ENCODE peak calls at places on chromosomes 2 and 18, in ten cellular contexts. K is MCF 10A, U is psoas muscle, L is AG04450, V is mammary epithelial cell, T is cardiac muscle cell, Q is esophagus squamous epithelium, M is stomach, F is IMR-90, H is sigmoid colon. W is an unnamed sample.

GRCh38 chr2:173226899-173227692 is 127.6 kb upstream of the CDCA7 start:
- DNase-seq in K (no peak), U (no peak), L (no peak), V (no peak), T (peak), Q (no peak), M (no peak), F (no peak), H (no peak), W (no peak)

GRCh38 chr2:178194600-178195389 is 483 bp downstream of the OSBPL6 start:
- DNase-seq in K (peak), U (peak), L (no peak), V (peak), T (peak), Q (no peak), M (peak), F (peak), H (peak), W (peak)

GRCh38 chr18:32427084-32427933 is 43.4 kb downstream of the GAREM1 start:
- DNase-seq in K (no peak), U (no peak), L (no peak), V (no peak), T (no peak), Q (no peak), M (no peak), F (no peak), H (no peak), W (peak)

GRCh38 chr18:44111337-44111736 is 569.4 kb upstream of the SETBP1 start:
- DNase-seq in K (no peak), U (no peak), L (no peak), V (no peak), T (no peak), Q (no peak), M (no peak), F (no peak), H (no peak), W (no peak)

GRCh38 chr2:159684796-159685195 is 27.5 kb upstream of the MARCHF7 start:
- DNase-seq in K (peak), U (no peak), L (peak), V (peak), T (no peak), Q (no peak), M (no peak), F (peak), H (no peak), W (peak)

GRCh38 chr2:200814276-200814815 is 2.6 kb downstream of the BZW1 start:
- DNase-seq in K (no peak), U (no peak), L (no peak), V (no peak), T (no peak), Q (no peak), M (no peak), F (no peak), H (no peak), W (no peak)

GRCh38 chr2:28676153-28676835 is 75.3 kb upstream of the PPP1CB start:
- DNase-seq in K (no peak), U (no peak), L (no peak), V (no peak), T (no peak), Q (no peak), M (no peak), F (no peak), H (no peak), W (no peak)

GRCh38 chr18:22683196-22683676 is 249.9 kb upstream of the RBBP8 start:
- DNase-seq in K (peak), U (peak), L (peak), V (peak), T (no peak), Q (no peak), M (peak), F (peak), H (peak), W (peak)

GRCh38 chr2:1791670-1792069 is 47.4 kb upstream of the PXDN start:
- DNase-seq in K (no peak), U (no peak), L (no peak), V (no peak), T (no peak), Q (no peak), M (no peak), F (peak), H (no peak), W (no peak)

GRCh38 chr2:219049282-219049681 is 8.0 kb upstream of the CFAP65 start:
- DNase-seq in K (no peak), U (no peak), L (no peak), V (peak), T (no peak), Q (no peak), M (peak), F (no peak), H (no peak), W (no peak)

GRCh38 chr2:99974275-99974674 is 168.1 kb downstream of the AFF3 start:
- DNase-seq in K (peak), U (no peak), L (no peak), V (peak), T (no peak), Q (no peak), M (no peak), F (peak), H (no peak), W (no peak)

GRCh38 chr2:120519469-120519868 is 173.5 kb downstream of the INHBB start:
- DNase-seq in K (no peak), U (no peak), L (no peak), V (no peak), T (no peak), Q (no peak), M (no peak), F (no peak), H (no peak), W (no peak)

GRCh38 chr2:157925071-157925470 is 48.9 kb upstream of the ACVR1 start:
- DNase-seq in K (no peak), U (no peak), L (no peak), V (no peak), T (no peak), Q (no peak), M (no peak), F (no peak), H (no peak), W (no peak)

GRCh38 chr18:12911928-12912703 is 28.1 kb upstream of the PTPN2 start:
- DNase-seq in K (no peak), U (no peak), L (no peak), V (no peak), T (no peak), Q (no peak), M (no peak), F (no peak), H (no peak), W (no peak)

GRCh38 chr18:48735070-48735676 is 196.3 kb downstream of the CTIF start:
- DNase-seq in K (peak), U (no peak), L (no peak), V (peak), T (no peak), Q (no peak), M (no peak), F (peak), H (no peak), W (peak)

GRCh38 chr2:221485500-221485870 is 86.6 kb downstream of the EPHA4 start:
- DNase-seq in K (no peak), U (no peak), L (no peak), V (no peak), T (no peak), Q (no peak), M (no peak), F (no peak), H (no peak), W (no peak)

GRCh38 chr2:174681983-174682577 is 82.2 kb downstream of the CHRNA1 start:
- DNase-seq in K (no peak), U (peak), L (no peak), V (no peak), T (peak), Q (no peak), M (peak), F (no peak), H (peak), W (peak)

GRCh38 chr18:32450026-32450681 is 20.5 kb downstream of the GAREM1 start:
- DNase-seq in K (no peak), U (no peak), L (no peak), V (no peak), T (no peak), Q (no peak), M (no peak), F (no peak), H (no peak), W (no peak)

GRCh38 chr2:33377048-33377447 is 99.4 kb upstream of the RASGRP3 start:
- DNase-seq in K (peak), U (peak), L (no peak), V (no peak), T (no peak), Q (no peak), M (no peak), F (no peak), H (no peak), W (peak)

GRCh38 chr2:37573818-37574388 is 97.5 kb downstream of the CDC42EP3 start:
- DNase-seq in K (no peak), U (no peak), L (no peak), V (no peak), T (no peak), Q (no peak), M (no peak), F (peak), H (no peak), W (no peak)

GRCh38 chr2:135775420-135775819 is 33.8 kb downstream of the UBXN4 start:
- DNase-seq in K (no peak), U (no peak), L (no peak), V (no peak), T (no peak), Q (no peak), M (no peak), F (peak), H (no peak), W (no peak)

GRCh38 chr18:69455120-69455519 is 54.4 kb downstream of the DOK6 start:
- DNase-seq in K (no peak), U (no peak), L (no peak), V (no peak), T (no peak), Q (no peak), M (no peak), F (no peak), H (no peak), W (no peak)

GRCh38 chr2:72159611-72160010 is 11.9 kb upstream of the CYP26B1 start:
- DNase-seq in K (no peak), U (no peak), L (no peak), V (no peak), T (no peak), Q (no peak), M (no peak), F (no peak), H (no peak), W (no peak)

GRCh38 chr2:99421469-99421868 is 68.3 kb downstream of the REV1 start:
- DNase-seq in K (peak), U (no peak), L (no peak), V (no peak), T (no peak), Q (no peak), M (no peak), F (peak), H (no peak), W (no peak)

GRCh38 chr2:8671802-8672201 is 10.1 kb upstream of the ID2 start:
- DNase-seq in K (no peak), U (no peak), L (no peak), V (no peak), T (no peak), Q (no peak), M (no peak), F (no peak), H (no peak), W (no peak)

GRCh38 chr2:238847841-238848565 is at the start of gene TWIST2:
- DNase-seq in K (peak), U (peak), L (peak), V (peak), T (no peak), Q (no peak), M (peak), F (peak), H (peak), W (peak)
- TF ChIP-seq CTCF in K (no peak), U (no peak), L (peak), V (no peak), T (no peak), Q (no peak), M (no peak), F (no peak), H (no peak), W (no peak)

GRCh38 chr18:53861185-53861584 is 363.3 kb downstream of the MBD2 start:
- DNase-seq in K (no peak), U (no peak), L (no peak), V (no peak), T (no peak), Q (no peak), M (no peak), F (peak), H (no peak), W (no peak)

GRCh38 chr18:53864758-53865157 is 359.7 kb downstream of the MBD2 start:
- DNase-seq in K (peak), U (no peak), L (no peak), V (peak), T (peak), Q (no peak), M (no peak), F (no peak), H (no peak), W (no peak)

GRCh38 chr18:53862921-53863320 is 361.5 kb downstream of the MBD2 start:
- DNase-seq in K (no peak), U (no peak), L (no peak), V (no peak), T (no peak), Q (no peak), M (no peak), F (no peak), H (no peak), W (no peak)
- TF ChIP-seq CTCF in K (no peak), U (no peak), L (no peak), V (no peak), T (no peak), Q (no peak), M (no peak), F (no peak), H (no peak), W (no peak)

GRCh38 chr2:118148809-118149208 is 60.5 kb downstream of the INSIG2 start:
- DNase-seq in K (peak), U (no peak), L (no peak), V (no peak), T (no peak), Q (no peak), M (no peak), F (no peak), H (no peak), W (no peak)
- TF ChIP-seq CTCF in K (peak), U (no peak), L (peak), V (peak), T (no peak), Q (no peak), M (no peak), F (no peak), H (no peak), W (peak)

DNA sequence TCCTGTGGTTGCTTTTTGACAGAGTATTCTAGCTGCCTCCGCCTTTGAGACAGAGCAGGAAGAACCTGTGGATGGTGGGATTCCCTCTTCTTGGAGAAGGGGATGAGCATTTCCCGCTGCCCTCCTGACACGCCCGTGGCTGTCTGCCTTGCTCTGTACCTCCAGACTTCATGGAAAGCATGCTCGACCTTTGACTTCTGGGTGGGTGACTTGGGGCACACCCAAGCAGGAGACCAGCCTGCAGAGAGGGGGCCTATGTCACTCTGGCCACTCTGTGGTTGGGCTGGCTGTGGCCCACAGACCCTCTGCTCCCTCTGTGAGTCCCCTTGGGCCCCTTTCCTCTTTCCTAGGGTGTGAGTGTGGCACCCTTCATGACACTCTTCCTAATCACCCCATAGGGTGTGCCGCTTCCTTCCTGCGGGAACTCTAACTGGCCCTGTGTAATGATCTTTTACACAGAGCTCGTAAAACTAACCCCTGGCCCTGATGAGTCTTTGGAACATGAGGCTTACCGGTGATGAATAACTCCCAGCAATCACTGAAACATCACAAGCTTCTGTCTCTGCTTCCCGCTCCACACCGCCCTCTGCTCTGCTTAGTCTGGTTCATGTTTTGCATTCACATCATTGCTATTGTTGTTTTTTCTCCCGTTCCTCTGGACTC is 101.2 kb downstream of the SH3YL1 start:
- DNase-seq in K (no peak), U (no peak), L (no peak), V (no peak), T (no peak), Q (no peak), M (no peak), F (no peak), H (no peak), W (no peak)
- TF ChIP-seq CTCF in K (no peak), U (no peak), L (no peak), V (no peak), T (no peak), Q (no peak), M (no peak), F (no peak), H (no peak), W (no peak)

DNA sequence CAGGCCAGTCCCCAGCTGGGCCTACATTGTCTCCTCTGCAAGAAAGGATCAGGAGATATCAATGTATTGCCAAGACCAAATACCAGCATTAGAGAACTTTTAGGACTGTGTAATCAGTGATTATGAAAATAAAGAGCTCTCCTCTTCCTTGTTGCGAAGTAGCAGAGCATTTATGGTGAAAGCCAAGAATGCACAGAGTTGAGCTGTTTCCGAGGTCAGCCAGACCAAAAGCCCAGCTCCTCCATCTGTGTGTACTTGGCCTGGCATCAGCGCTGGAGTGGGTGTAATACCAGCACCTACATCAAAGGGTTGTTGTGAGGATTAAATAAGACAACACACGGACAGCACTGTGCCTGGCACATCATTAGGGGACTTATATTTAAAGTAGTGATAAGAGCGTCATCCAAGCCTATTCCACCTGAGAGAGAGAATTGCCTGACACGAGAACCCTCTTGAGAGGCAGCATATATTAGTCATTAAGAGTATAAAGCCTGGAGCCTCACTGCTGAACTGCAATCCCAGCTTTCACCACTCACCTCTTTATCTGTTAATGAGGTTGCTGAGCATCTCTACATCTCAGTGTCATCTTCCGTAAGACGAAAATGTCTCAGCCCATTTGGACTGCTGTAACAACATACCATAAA is 7.4 kb upstream of the SLC16A14 start:
- DNase-seq in K (no peak), U (no peak), L (no peak), V (no peak), T (no peak), Q (no peak), M (no peak), F (no peak), H (no peak), W (no peak)
- TF ChIP-seq CTCF in K (no peak), U (no peak), L (no peak), V (no peak), T (no peak), Q (no peak), M (no peak), F (no peak), H (no peak), W (no peak)

GRCh38 chr2:30225131-30225762 is 6.1 kb upstream of the LBH start:
- DNase-seq in K (no peak), U (peak), L (peak), V (peak), T (peak), Q (no peak), M (no peak), F (peak), H (peak), W (peak)
- TF ChIP-seq CTCF in K (no peak), U (peak), L (peak), V (no peak), T (no peak), Q (no peak), M (no peak), F (no peak), H (peak), W (peak)

DNA sequence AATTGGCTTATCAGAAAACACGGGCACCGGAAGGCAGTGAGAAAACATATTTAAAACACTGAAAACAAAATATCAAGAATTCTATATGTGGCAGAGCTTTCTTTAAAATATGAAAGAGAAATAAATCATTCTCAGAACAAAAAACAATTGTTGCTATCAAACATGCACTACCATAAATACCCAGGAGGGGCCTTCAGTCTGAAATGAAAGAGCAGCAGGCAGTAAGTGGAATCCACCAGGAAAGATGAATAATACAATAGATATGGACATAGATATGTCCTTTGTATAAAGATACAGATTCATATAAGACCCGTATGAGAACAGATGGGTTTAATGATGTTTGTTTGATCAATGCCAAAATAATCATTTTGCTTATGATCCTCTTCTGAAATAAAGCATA is 142.0 kb downstream of the TMEM18 start:
- DNase-seq in K (peak), U (no peak), L (no peak), V (no peak), T (no peak), Q (no peak), M (no peak), F (no peak), H (no peak), W (no peak)
- TF ChIP-seq CTCF in K (peak), U (no peak), L (no peak), V (no peak), T (no peak), Q (no peak), M (no peak), F (no peak), H (no peak), W (peak)

DNA sequence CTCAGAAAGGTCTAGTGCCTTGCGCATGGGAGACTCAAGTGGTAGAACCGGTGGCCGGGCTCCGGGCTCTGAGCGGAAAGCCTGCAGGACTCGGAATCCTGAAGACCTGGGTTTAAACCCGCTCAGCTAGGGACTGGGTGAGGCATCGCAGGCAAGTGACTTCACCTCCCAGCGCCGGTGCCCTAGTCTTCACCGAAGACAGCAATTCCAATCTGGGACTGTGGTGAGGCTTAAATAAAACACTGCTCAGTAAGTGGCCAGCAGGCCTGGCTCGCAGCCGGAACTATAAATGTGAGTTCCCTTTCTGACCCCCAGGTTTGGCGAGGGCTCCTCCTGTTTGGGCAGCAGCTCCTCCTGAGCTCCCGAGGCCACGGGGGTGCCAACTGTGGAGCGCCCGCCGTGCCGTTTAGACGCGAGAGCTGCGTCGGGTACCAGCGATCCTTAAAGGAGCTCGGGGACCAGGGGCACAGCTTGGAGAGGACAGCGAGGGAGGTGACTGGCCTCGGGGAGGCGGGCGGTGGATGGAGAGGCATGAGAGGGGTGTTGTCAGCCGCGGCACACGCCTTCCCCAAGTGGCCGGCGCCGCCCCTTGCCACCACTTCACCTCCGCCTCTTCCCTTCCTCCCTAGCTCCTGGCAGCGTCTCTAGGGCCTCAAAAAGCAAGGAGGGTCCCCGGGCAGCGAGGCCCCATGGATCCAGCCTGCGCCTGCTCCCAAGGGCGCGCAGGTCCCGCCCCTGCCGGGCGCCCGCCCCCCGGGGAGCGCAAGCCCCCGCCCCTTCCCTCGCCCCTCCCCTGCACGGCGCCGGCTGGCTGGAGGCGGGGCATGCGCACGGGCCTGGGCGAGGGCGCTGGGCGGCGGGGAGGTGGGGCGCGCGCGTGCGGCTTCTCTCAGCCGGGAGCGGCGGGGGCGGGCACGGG is 736 bp upstream of the MTCL1 start:
- DNase-seq in K (peak), U (peak), L (peak), V (peak), T (peak), Q (peak), M (peak), F (peak), H (peak), W (peak)
- TF ChIP-seq CTCF in K (no peak), U (no peak), L (no peak), V (no peak), T (no peak), Q (no peak), M (no peak), F (no peak), H (peak), W (no peak)